ENCODE peak calls at places on chromosomes 4 and X, in six cellular contexts. N is foreskin keratinocyte, Y is GM23338, M is omental fat pad, A is cardiac fibroblast, H is neuronal stem cell. C is an unnamed sample.

GRCh38 chr4:108940086-108941033 is 177.5 kb upstream of the ETNPPL start:
- DNase-seq in A (no peak), Y (peak; percentile 44), N (peak; percentile 73), H (no peak), M (no peak), C (no peak)

GRCh38 chrX:104482757-104483156 is 83.2 kb upstream of the IL1RAPL2 start:
- DNase-seq in A (no peak), H (no peak), Y (peak; percentile 30), M (no peak), N (no peak), C (no peak)

GRCh38 chr4:8315343-8316250 is 46.0 kb downstream of the HTRA3 start:
- DNase-seq in A (peak; percentile 83), H (peak; percentile 70), M (no peak), N (peak; percentile 65), Y (peak; percentile 52), C (no peak)

GRCh38 chr4:188154668-188155423 is 15.6 kb downstream of the TRIML1 start:
- DNase-seq in Y (no peak), N (no peak), H (no peak), M (no peak), A (no peak), C (no peak)

GRCh38 chrX:20515841-20516461 is 249.2 kb upstream of the RPS6KA3 start:
- DNase-seq in M (no peak), N (peak; percentile 80), A (peak; percentile 81), Y (no peak), H (no peak), C (peak; percentile 14)

GRCh38 chrX:109537324-109537665 is 651 bp downstream of the NXT2 start:
- DNase-seq in H (no peak), Y (peak; percentile 53), A (peak; percentile 78), N (peak; percentile 71), M (no peak), C (no peak)

GRCh38 chr4:156686120-156686519 is 285.5 kb downstream of the PDGFC start:
- DNase-seq in N (peak; percentile 87), A (peak; percentile 77), Y (no peak), H (no peak), M (no peak), C (no peak)

GRCh38 chr4:1771555-1772305 is 21.4 kb upstream of the FGFR3 start:
- DNase-seq in H (no peak), A (no peak), M (no peak), N (no peak), Y (no peak), C (no peak)

GRCh38 chr4:1116837-1117236 is 3.5 kb upstream of the RNF212 start:
- DNase-seq in M (no peak), N (no peak), Y (no peak), A (peak; percentile 17), H (no peak), C (no peak)

GRCh38 chr4:26459756-26460530 is 30.3 kb downstream of the CCKAR start:
- DNase-seq in Y (no peak), N (no peak), M (no peak), H (no peak), A (no peak), C (no peak)

GRCh38 chrX:134931550-134931949 is 59.2 kb upstream of the SMIM10 start:
- DNase-seq in M (no peak), Y (no peak), N (no peak), H (no peak), A (no peak), C (no peak)

GRCh38 chr4:183443609-183444148 is 757 bp upstream of the CDKN2AIP start:
- DNase-seq in H (no peak), N (peak; percentile 28), M (no peak), Y (peak; percentile 77), A (no peak), C (no peak)

GRCh38 chr4:7779194-7779768 is 160.4 kb downstream of the AFAP1 start:
- DNase-seq in M (no peak), Y (no peak), A (peak; percentile 49), H (no peak), N (no peak), C (no peak)

GRCh38 chr4:110900206-110900769 is 277.4 kb upstream of the PITX2 start:
- DNase-seq in N (no peak), H (no peak), M (no peak), A (no peak), Y (no peak), C (no peak)

GRCh38 chrX:17689971-17690409 is 47.3 kb upstream of the SCML1 start:
- DNase-seq in H (peak; percentile 40), M (no peak), A (peak; percentile 71), Y (peak; percentile 64), N (no peak), C (peak; percentile 7)

GRCh38 chr4:168636506-168637176 is 139.8 kb downstream of the PALLD start:
- DNase-seq in M (no peak), Y (no peak), N (no peak), A (peak; percentile 80), H (no peak), C (no peak)

GRCh38 chr4:125433453-125433852 is 118.7 kb downstream of the FAT4 start:
- DNase-seq in N (no peak), M (no peak), A (peak; percentile 93), H (no peak), Y (no peak), C (no peak)

GRCh38 chrX:25941559-25942250 is 196.4 kb upstream of the MAGEB18 start:
- DNase-seq in M (no peak), H (no peak), N (peak; percentile 40), A (peak; percentile 27), Y (no peak), C (no peak)

GRCh38 chr4:28557755-28558154 is 1697.1 kb downstream of the STIM2 start:
- DNase-seq in N (peak; percentile 7), M (no peak), H (no peak), Y (no peak), A (peak; percentile 1), C (no peak)

GRCh38 chr4:104500452-104500851 is 5.8 kb upstream of the CXXC4 start:
- DNase-seq in Y (no peak), M (no peak), N (no peak), A (no peak), H (no peak), C (no peak)

GRCh38 chrX:111007238-111007637 is 88.8 kb upstream of the PAK3 start:
- DNase-seq in A (no peak), M (no peak), H (no peak), Y (no peak), N (no peak), C (no peak)

GRCh38 chr4:103664676-103665075 is 55.1 kb downstream of the TACR3 start:
- DNase-seq in M (no peak), H (no peak), A (no peak), N (no peak), Y (no peak), C (no peak)

GRCh38 chr4:66284991-66285451 is 614.7 kb upstream of the EPHA5 start:
- DNase-seq in M (no peak), N (no peak), H (no peak), A (no peak), Y (no peak), C (no peak)

GRCh38 chr4:10456270-10457254 is 664 bp downstream of the ZNF518B start:
- DNase-seq in M (no peak), A (peak; percentile 71), H (no peak), N (no peak), Y (peak; percentile 79), C (peak; percentile 58)

C was measured in activated T-helper 1 cell treated with anti-CD3 and anti-CD28 coated beads, Interleukin-12 subunit alpha, Interleukin-12 subunit beta, Interleukin-2, Interleukin-4 antibody, amounts not matched to agents 30 ng/mL and 10 ng/mL and 1 ng/mL, durations not matched to agents 14 hours and 24 hours and 36 hours.